ENCODE peak calls at places on chromosomes 16 and 17, in four cellular contexts. G is GM12878, F is endothelial cell of umbilical vein, O is A549. H is an unnamed sample.

GRCh38 chr16:84905965-84906460 is 86.2 kb downstream of the CRISPLD2 start:
- DNase-seq in F (no peak), O (no peak), G (no peak), H (no peak)

GRCh38 chr17:59516451-59516850 is 49.0 kb upstream of the DHX40 start:
- DNase-seq in G (no peak), O (no peak), F (no peak), H (no peak)

GRCh38 chr16:46712911-46713310 is 23.5 kb downstream of the ORC6 start:
- DNase-seq in G (no peak), F (no peak), O (no peak), H (peak; percentile 84)

GRCh38 chr17:1977583-1978395 is 47.3 kb downstream of the RTN4RL1 start:
- DNase-seq in F (no peak), O (no peak), G (no peak), H (no peak)

GRCh38 chr17:48240562-48241130 is 133.1 kb downstream of the SNX11 start:
- DNase-seq in G (no peak), F (peak; percentile 53), O (peak; percentile 23), H (no peak)

GRCh38 chr17:42623732-42624596 is 14.5 kb downstream of the TUBG1 start:
- DNase-seq in G (no peak), O (peak; percentile 86), F (peak; percentile 57), H (no peak)

GRCh38 chr17:48244121-48244711 is 136.7 kb downstream of the SNX11 start:
- DNase-seq in G (no peak), O (peak; percentile 38), F (peak; percentile 88), H (peak; percentile 38)

GRCh38 chr16:68235105-68235881 is 634 bp downstream of the ESRP2 start:
- DNase-seq in O (no peak), G (no peak), F (no peak), H (no peak)

GRCh38 chr17:79364695-79365094 is 246.2 kb downstream of the RBFOX3 start:
- DNase-seq in F (no peak), G (no peak), O (no peak), H (no peak)

GRCh38 chr16:52497067-52497816 is 49.7 kb downstream of the TOX3 start:
- DNase-seq in G (no peak), O (no peak), F (no peak), H (no peak)

DNA sequence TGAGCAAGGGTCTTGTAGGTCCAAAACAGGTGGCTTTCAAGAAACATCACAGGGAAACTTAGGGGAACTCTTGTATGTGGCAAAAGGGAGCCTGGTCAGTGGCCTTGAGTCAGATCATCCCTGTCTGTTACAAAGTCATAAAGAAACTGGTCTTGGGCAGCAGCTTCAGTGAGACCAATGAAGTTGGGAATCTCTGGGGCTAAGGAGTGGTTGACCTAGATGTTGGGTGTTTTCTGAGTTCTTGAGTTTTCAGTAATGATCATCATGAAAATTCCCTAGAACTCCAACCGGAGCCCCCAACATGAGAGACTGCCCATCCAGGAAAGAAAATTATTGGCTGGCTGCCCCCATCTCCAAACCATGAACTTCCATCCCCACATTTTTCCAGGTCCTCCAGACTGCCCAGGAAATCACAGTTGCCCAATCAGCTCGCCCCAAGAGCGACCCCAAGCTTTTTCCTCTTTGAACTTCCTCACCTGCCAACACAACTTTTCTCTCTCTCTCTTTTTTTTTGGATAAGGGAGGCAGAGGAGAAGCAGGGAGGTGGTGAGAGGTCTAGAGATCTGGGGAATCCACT is 3.9 kb downstream of the CCR7 start:
- DNase-seq in G (peak; percentile 84), F (no peak), O (no peak), H (no peak)
- TF ChIP-seq MYC in G (no peak), F (no peak), O (no peak), H (no peak)

DNA sequence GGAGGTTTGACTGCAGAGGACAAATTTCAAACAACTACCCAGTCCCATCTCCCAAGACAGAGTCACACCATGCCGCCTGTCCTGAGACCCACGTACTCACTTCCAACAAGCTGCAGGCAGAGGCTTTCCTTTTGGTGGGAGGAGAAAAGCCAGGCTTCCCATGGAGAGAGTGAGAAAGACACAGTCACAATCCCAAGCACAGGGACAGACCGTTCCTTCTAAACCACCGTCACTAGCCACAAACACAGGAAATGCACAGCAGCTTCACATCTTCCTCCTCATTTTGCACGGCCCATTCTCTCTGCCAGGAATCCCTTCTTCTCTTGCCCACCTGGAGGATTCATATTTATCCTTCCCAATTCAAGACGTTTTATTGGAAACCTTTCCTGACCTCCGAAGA is 87.8 kb downstream of the XYLT1 start:
- DNase-seq in O (no peak), G (no peak), F (no peak), H (no peak)
- TF ChIP-seq POLR2A in O (no peak), G (no peak), F (no peak), H (no peak)

GRCh38 chr16:88927010-88927409 is 50.0 kb downstream of the CBFA2T3 start:
- DNase-seq in O (no peak), G (no peak), F (no peak), H (no peak)

GRCh38 chr16:88928405-88929375 is 48.3 kb downstream of the CBFA2T3 start:
- DNase-seq in G (no peak), O (no peak), F (no peak), H (no peak)

GRCh38 chr16:88926374-88926990 is 50.5 kb downstream of the CBFA2T3 start:
- DNase-seq in F (no peak), G (no peak), O (no peak), H (peak; percentile 42)

GRCh38 chr16:88925540-88925887 is 51.5 kb downstream of the CBFA2T3 start:
- DNase-seq in O (no peak), F (no peak), G (no peak), H (no peak)

DNA sequence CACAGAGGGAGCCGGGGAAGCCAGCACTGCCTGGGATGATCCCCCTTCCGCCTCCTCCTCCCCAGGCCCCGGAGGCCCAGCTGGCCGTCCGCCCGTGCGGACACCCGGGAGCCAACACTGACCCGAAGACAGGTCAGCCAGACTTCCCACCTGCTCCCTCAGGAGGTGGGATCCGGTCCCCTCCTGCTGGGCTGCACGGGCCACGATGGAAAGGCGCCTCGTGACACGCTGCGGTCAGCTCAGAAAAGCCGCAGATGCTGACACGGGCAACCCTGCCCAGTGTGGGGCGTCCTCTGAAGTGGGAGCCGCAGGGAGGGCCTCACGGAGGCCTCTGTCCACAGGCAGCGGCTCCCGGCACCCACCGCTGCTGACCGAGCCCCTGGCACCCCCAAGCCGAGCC is 49.3 kb downstream of the CBFA2T3 start:
- DNase-seq in O (no peak), G (no peak), F (no peak), H (no peak)
- TF ChIP-seq MYC in O (no peak), G (no peak), F (no peak), H (no peak)

GRCh38 chr17:28646039-28646754 is 1.2 kb upstream of the BLTP2 start:
- DNase-seq in G (no peak), O (no peak), F (no peak), H (no peak)

GRCh38 chr17:28643979-28644781 is 778 bp downstream of the BLTP2 start:
- DNase-seq in F (peak; percentile 31), G (no peak), O (peak; percentile 83), H (peak; percentile 88)

GRCh38 chr17:28648698-28649097 is 3.7 kb upstream of the BLTP2 start:
- DNase-seq in F (no peak), G (no peak), O (no peak), H (no peak)

GRCh38 chr17:28644782-28645575 is at the start of gene BLTP2:
- DNase-seq in G (peak; percentile 82), F (peak; percentile 95), O (peak; percentile 99), H (peak; percentile 98)

DNA sequence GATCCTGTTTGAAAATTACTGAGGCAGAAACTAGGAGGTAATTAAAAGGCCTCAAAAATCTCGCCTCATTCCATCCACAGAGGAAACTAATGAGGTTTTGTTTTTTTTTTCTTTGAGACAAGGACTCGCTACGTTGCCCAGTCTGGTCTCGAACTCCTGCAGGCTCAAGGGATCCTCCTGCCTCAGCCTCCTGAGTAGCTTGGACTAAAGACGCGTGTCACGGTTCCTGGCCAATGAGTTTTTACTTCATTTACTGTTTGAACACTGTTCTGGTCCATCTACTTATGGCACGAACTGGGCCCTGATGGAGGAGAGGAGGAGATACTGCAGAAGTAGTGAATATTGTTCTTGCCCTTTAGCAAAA is 600 bp upstream of the BLTP2 start:
- DNase-seq in O (no peak), G (no peak), F (no peak), H (no peak)
- TF ChIP-seq POLR2A in O (no peak), G (no peak), F (no peak), H (no peak)

GRCh38 chr17:57541049-57541448 is 204.1 kb downstream of the CCDC182 start:
- DNase-seq in O (no peak), F (no peak), G (no peak), H (no peak)

GRCh38 chr17:57540596-57540995 is 204.5 kb downstream of the CCDC182 start:
- DNase-seq in F (no peak), G (no peak), O (no peak), H (no peak)

GRCh38 chr17:57537524-57538410 is 207.3 kb downstream of the CCDC182 start:
- DNase-seq in O (no peak), F (peak; percentile 13), G (no peak), H (no peak)

GRCh38 chr17:57538730-57539456 is 206.2 kb downstream of the CCDC182 start:
- DNase-seq in G (no peak), O (no peak), F (no peak), H (no peak)

DNA sequence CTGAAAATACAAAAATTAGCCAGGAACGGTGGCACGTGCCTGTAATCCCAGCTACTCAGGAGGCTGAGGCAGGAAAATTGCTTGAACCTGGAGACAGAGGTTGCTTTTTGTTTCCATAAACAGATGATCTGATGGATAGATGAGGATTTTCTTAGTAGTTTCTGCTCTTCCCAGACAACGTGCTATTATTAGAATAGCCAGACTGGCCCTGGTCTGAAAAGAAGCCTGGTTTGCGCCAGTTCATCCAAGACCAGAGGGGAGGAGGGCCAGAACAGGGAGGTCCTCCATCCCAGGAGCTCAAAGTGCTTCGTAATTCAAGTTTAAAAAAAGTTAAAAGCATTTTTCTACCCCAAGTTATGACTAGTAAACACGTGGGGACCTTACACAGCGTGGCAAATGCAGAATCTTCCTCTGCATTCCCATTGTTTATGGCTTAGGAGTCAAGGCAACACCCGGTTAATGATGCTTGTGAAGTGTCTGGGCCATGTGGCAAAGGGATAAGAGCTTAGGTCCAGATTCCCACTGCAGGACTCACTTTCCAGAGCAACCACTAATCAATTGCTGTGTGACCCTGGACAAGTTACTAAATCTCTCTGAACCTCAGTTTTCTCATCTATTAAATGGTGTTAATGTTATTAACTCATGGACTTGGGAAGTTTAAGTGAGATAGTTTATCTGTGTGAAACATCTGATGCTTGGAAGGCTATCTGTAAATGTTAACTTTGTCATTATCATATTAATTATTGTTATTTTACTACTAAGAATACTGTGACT is 205.4 kb downstream of the CCDC182 start:
- DNase-seq in F (no peak), G (no peak), O (no peak), H (no peak)
- TF ChIP-seq MYC in F (no peak), G (no peak), O (no peak), H (no peak)

DNA sequence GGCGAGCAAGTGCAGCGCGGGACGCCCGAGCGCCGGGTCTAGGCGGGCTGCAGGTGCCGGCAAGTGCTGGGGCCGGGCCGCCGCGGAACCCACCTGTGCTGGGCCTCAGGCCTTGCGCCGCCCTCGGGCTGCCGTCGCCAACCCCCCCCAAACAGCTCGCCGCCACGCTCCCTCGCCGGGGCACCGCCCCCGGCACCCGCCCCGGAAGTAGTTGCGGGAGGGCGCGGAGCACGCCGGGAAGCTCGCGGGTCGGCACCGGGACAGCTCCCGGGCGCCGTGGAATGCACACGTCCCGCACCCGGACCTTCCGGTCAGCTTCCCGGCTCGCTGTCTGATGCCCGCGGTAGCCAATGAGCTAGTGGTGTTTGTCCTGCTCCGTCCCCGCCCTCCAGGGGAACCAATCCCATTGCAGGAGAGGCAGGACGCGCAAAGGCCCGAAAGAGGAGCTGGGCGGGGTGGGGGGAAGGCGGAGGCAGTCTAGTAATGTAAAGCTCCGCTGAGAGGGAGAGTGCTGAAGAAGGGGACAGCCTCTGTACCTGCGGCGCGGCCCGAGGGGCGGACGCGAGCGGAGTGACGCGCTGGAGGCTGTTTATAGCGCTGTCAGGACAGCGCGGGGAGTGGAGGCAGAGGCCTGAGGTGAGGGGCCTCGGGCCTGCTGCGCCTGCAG is at the start of the genes ANKS3 and DNAAF8:
- DNase-seq in G (peak; percentile 59), F (peak; percentile 96), O (peak; percentile 99), H (peak; percentile 96)
- TF ChIP-seq POLR2A in G (peak; percentile 85), F (peak; percentile 45), O (peak; percentile 63), H (peak; percentile 58)

GRCh38 chr16:12120331-12120981 is 143.9 kb downstream of the SNX29 start:
- DNase-seq in O (no peak), F (no peak), G (no peak), H (no peak)
- TF ChIP-seq MYC in O (no peak), F (no peak), G (no peak), H (no peak)

H was measured in NB4.